ENCODE peak calls at places on chromosomes 6 and 20, in five cellular contexts. U, D, B, X and H are unnamed samples.

GRCh38 chr6:166277021-166277420 is 31.2 kb downstream of the PRR18 start:
- DNase-seq in B (no peak), D (peak), X (no peak), U (peak), H (no peak)

GRCh38 chr20:19886666-19887288 is 128.7 kb downstream of the RIN2 start:
- DNase-seq in D (no peak), U (peak), X (peak), B (no peak), H (no peak)

GRCh38 chr20:13857304-13857703 is 72.5 kb downstream of the NDUFAF5 start:
- DNase-seq in X (no peak), D (peak), B (no peak), U (no peak), H (no peak)

GRCh38 chr6:98957440-98957839 is 9.7 kb upstream of the FBXL4 start:
- DNase-seq in B (no peak), U (no peak), D (no peak), X (peak), H (no peak)

GRCh38 chr6:30463651-30464618 is 25.4 kb upstream of the HLA-E start:
- DNase-seq in U (peak), X (peak), B (no peak), D (no peak), H (peak)

GRCh38 chr6:99606670-99607415 is at the start of gene PRDM13:
- DNase-seq in D (no peak), X (no peak), U (peak), B (no peak), H (peak)

GRCh38 chr6:101069191-101069795 is 188.2 kb upstream of the ASCC3 start:
- DNase-seq in U (no peak), B (no peak), X (no peak), D (no peak), H (no peak)

GRCh38 chr6:64483956-64484499 is 848.4 kb downstream of the PHF3 start:
- DNase-seq in D (no peak), B (no peak), U (no peak), X (no peak), H (no peak)

GRCh38 chr6:168270274-168271174 is 49.1 kb downstream of the DACT2 start:
- DNase-seq in X (no peak), B (no peak), U (no peak), D (no peak), H (no peak)

GRCh38 chr20:38139919-38140753 is 24.9 kb downstream of the TGM2 start:
- DNase-seq in B (no peak), X (no peak), U (no peak), D (peak), H (peak)

GRCh38 chr20:58466729-58467571 is 48.2 kb downstream of the APCDD1L start:
- DNase-seq in U (peak), X (no peak), B (no peak), D (no peak), H (no peak)

GRCh38 chr6:39933669-39934059 is 598 bp downstream of the MOCS1 start:
- DNase-seq in D (no peak), B (no peak), X (no peak), U (peak), H (no peak)
- H3K4me3 ChIP-seq in D (peak), B (peak), X (peak), U (peak), H (peak)

DNA sequence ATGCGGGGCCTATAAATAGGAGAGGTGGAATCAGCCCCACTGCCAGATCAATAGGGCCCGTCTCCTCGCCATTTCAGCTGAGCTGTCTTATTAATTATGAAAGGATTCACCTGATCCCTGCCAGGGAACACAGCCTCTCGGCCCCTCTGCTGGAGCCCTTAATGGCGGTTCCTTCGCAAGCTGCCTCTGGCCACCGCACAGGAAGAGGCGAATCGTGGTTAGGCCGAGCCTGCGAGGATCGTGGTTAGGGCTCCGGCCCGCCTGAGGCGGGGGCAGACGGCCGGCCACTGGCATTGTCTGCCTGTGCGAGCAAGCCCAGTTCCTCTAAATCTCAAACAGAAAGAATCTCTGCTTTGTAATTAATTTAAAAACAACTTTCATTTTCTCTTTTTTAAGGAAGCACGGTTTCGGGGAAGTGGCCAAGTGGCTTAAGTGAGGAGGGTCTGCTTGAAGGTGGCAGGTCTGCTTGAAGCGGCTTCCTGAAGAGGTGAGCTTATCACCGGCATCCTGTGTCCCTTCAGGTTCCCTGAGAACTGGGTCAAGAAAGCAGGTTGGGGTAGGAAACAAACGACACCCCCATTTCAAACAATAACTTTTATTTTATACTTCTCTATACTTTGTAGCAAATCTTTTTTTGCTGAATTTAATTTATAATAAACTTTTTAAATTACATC is 9.2 kb downstream of the NRN1 start:
- DNase-seq in D (no peak), U (peak), X (no peak), B (peak), H (no peak)
- H3K4me3 ChIP-seq in D (peak), U (peak), X (no peak), B (peak), H (peak)

GRCh38 chr20:60057123-60057865 is 99.1 kb downstream of the CDH26 start:
- DNase-seq in U (peak), B (peak), D (peak), X (peak), H (no peak)
- H3K4me3 ChIP-seq in U (no peak), B (no peak), D (no peak), X (no peak), H (peak)

GRCh38 chr6:33593414-33593727 is 13.3 kb upstream of the BAK1 start:
- DNase-seq in B (no peak), D (no peak), X (no peak), U (no peak), H (no peak)
- H3K4me3 ChIP-seq in B (no peak), D (no peak), X (no peak), U (peak), H (peak)

GRCh38 chr20:36470482-36471062 is 70.7 kb upstream of the MYL9 start:
- DNase-seq in D (no peak), X (no peak), U (no peak), B (no peak), H (no peak)
- H3K4me3 ChIP-seq in D (no peak), X (no peak), U (no peak), B (no peak), H (no peak)

GRCh38 chr6:54053893-54054391 is 57.3 kb upstream of the MLIP start:
- DNase-seq in X (peak), U (peak), B (peak), D (no peak), H (no peak)
- H3K4me3 ChIP-seq in X (no peak), U (no peak), B (no peak), D (no peak), H (peak)

DNA sequence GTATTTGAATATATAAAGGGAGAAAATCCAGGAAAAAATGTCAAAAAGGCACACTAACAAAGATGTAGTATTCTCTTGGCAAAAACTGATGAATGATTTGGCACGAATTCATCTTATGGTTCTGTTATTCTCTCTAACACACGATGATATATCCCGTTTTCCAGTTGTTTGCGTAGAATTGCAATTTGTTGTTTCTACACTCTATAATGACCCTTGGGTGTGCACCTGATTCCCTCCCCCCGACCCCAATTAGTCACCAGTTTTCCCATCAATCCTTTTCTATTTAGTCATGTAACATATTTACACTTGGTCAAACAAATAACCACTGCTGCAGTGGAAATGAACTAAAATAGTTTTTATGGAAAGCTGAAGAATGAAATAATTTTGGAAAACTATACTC is 1.5 kb upstream of the ARID1B start:
- DNase-seq in U (no peak), X (no peak), B (no peak), D (no peak), H (no peak)
- H3K4me3 ChIP-seq in U (peak), X (no peak), B (no peak), D (no peak), H (peak)

DNA sequence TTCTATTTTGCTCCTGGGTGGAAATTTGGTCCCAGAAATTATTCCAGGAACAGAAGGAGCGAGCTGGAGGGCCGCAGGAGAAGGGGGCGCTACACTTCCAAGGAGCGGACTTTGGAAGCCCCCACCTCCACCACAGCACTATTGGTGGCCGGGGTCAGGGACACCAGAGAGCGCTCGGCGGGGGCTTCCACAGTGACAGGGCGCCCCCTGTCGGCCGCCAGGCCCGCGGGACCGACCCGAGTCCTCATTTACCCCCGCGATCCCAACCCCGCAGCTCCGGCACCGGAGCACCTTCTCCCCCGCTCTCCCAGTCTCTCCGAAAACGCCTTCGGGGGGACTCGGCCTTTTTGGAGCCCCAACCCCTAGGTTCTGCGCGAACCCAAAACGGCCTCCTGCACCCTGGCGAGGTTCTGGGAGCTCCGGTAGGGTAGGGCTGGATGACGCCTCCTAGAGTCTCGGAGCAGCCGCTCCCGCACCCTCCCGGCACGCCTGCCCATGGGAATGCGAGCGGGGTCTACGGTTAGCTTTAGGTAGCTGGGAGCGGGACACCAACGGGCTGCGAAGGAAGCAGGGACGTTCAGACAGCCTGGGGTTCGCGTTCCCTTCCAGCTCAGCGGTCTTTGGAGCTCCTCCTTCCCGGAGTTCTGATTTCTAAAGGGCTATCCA is 2.4 kb upstream of the FOXA2 start:
- DNase-seq in U (peak), X (no peak), D (no peak), B (no peak), H (no peak)
- H3K4me3 ChIP-seq in U (peak), X (no peak), D (no peak), B (no peak), H (peak)

DNA sequence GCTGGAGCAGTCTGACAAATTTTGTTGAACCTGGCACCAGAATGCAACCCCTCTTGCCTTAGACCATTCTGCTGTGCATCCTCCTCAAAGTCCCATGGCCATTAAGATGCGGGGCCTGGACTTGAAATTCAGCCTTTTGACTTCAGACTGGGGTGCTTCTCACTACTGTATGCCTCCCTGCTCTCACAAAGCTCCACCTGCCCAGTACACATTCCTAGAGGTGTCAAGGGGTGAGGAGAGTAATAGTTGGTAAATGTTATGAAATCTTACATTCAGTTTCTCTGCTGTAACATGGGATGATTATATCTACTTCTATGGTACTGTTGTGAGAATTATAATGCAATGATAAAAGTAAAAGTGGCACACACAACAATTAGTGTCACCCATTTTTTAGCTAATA is 70.8 kb downstream of the TULP4 start:
- DNase-seq in U (no peak), B (no peak), X (no peak), D (no peak), H (no peak)
- H3K4me3 ChIP-seq in U (no peak), B (no peak), X (no peak), D (no peak), H (no peak)